ENCODE peak calls at places on chromosomes 4 and X, in five cellular contexts. One of them, this sample, is unnamed.
A peak's percentile ranks its signal among the peaks of the same experiment; 100 is the strongest.

GRCh38 chr4:139191373-139191772 is 14.4 kb upstream of the ELF2 start:
- DNase-seq in activated B cell treated with CpG ODN at 0.5 μM for 24 hours: no peak
- DNase-seq in retinal pigment epithelial cell: no peak
- DNase-seq in endothelial cell: no peak
- DNase-seq in mucosa of descending colon: no peak
- DNase-seq in this sample: no peak

GRCh38 chrX:10512258-10512657 is 108.1 kb downstream of the MID1 start:
- DNase-seq in activated B cell treated with CpG ODN at 0.5 μM for 24 hours: no peak
- DNase-seq in retinal pigment epithelial cell: no peak
- DNase-seq in endothelial cell: no peak
- DNase-seq in mucosa of descending colon: no peak
- DNase-seq in this sample: no peak

GRCh38 chr4:26802790-26803189 is 57.9 kb upstream of the STIM2 start:
- DNase-seq in activated B cell treated with CpG ODN at 0.5 μM for 24 hours: no peak
- DNase-seq in endothelial cell: no peak
- DNase-seq in mucosa of descending colon: no peak
- DNase-seq in retinal pigment epithelial cell: peak; percentile 60
- DNase-seq in this sample: no peak

GRCh38 chr4:62279689-62280088 is 1079.6 kb downstream of the ADGRL3 start:
- DNase-seq in endothelial cell: no peak
- DNase-seq in activated B cell treated with CpG ODN at 0.5 μM for 24 hours: no peak
- DNase-seq in mucosa of descending colon: no peak
- DNase-seq in retinal pigment epithelial cell: no peak
- DNase-seq in this sample: no peak

GRCh38 chr4:67918428-67918827 is 34.6 kb upstream of the TMPRSS11D start:
- DNase-seq in retinal pigment epithelial cell: no peak
- DNase-seq in mucosa of descending colon: no peak
- DNase-seq in endothelial cell: no peak
- DNase-seq in activated B cell treated with CpG ODN at 0.5 μM for 24 hours: no peak
- DNase-seq in this sample: no peak

GRCh38 chrX:40864972-40865371 is 129.6 kb upstream of the MED14 start:
- DNase-seq in retinal pigment epithelial cell: peak; percentile 61
- DNase-seq in endothelial cell: no peak
- DNase-seq in mucosa of descending colon: no peak
- DNase-seq in activated B cell treated with CpG ODN at 0.5 μM for 24 hours: no peak
- DNase-seq in this sample: no peak

GRCh38 chrX:7294483-7294882 is 146.5 kb upstream of the PUDP start:
- DNase-seq in activated B cell treated with CpG ODN at 0.5 μM for 24 hours: no peak
- DNase-seq in endothelial cell: no peak
- DNase-seq in retinal pigment epithelial cell: peak; percentile 13
- DNase-seq in mucosa of descending colon: no peak
- DNase-seq in this sample: no peak

GRCh38 chr4:185139736-185140135 is 3.3 kb upstream of the SLC25A4 start:
- DNase-seq in retinal pigment epithelial cell: no peak
- DNase-seq in endothelial cell: no peak
- DNase-seq in mucosa of descending colon: no peak
- DNase-seq in activated B cell treated with CpG ODN at 0.5 μM for 24 hours: no peak
- DNase-seq in this sample: no peak

GRCh38 chrX:112147206-112147605 is 64.6 kb upstream of the TRPC5 start:
- DNase-seq in retinal pigment epithelial cell: no peak
- DNase-seq in mucosa of descending colon: no peak
- DNase-seq in endothelial cell: peak; percentile 6
- DNase-seq in activated B cell treated with CpG ODN at 0.5 μM for 24 hours: no peak
- DNase-seq in this sample: peak; percentile 24

GRCh38 chr4:76856183-76856969 is 41.6 kb downstream of the SOWAHB start:
- DNase-seq in mucosa of descending colon: peak; percentile 54
- DNase-seq in retinal pigment epithelial cell: peak; percentile 93
- DNase-seq in endothelial cell: no peak
- DNase-seq in activated B cell treated with CpG ODN at 0.5 μM for 24 hours: no peak
- DNase-seq in this sample: no peak

GRCh38 chrX:123873956-123874355 is 14.1 kb downstream of the XIAP start:
- DNase-seq in retinal pigment epithelial cell: no peak
- DNase-seq in activated B cell treated with CpG ODN at 0.5 μM for 24 hours: no peak
- DNase-seq in mucosa of descending colon: no peak
- DNase-seq in endothelial cell: no peak
- DNase-seq in this sample: no peak

GRCh38 chr4:144611850-144612249 is 34.1 kb upstream of the HHIP start:
- DNase-seq in activated B cell treated with CpG ODN at 0.5 μM for 24 hours: no peak
- DNase-seq in retinal pigment epithelial cell: no peak
- DNase-seq in mucosa of descending colon: peak; percentile 10
- DNase-seq in endothelial cell: peak; percentile 21
- DNase-seq in this sample: peak; percentile 31

GRCh38 chr4:185799442-185799841 is 12.6 kb downstream of the SORBS2 start:
- DNase-seq in retinal pigment epithelial cell: no peak
- DNase-seq in endothelial cell: no peak
- DNase-seq in activated B cell treated with CpG ODN at 0.5 μM for 24 hours: no peak
- DNase-seq in mucosa of descending colon: no peak
- DNase-seq in this sample: no peak

GRCh38 chrX:74550295-74550802 is 64.1 kb downstream of the RLIM start:
- DNase-seq in activated B cell treated with CpG ODN at 0.5 μM for 24 hours: peak; percentile 71
- DNase-seq in mucosa of descending colon: peak; percentile 90
- DNase-seq in retinal pigment epithelial cell: no peak
- DNase-seq in endothelial cell: peak; percentile 80
- DNase-seq in this sample: peak; percentile 81

GRCh38 chr4:176409627-176410026 is 89.9 kb downstream of the SPCS3 start:
- DNase-seq in activated B cell treated with CpG ODN at 0.5 μM for 24 hours: no peak
- DNase-seq in retinal pigment epithelial cell: no peak
- DNase-seq in endothelial cell: no peak
- DNase-seq in mucosa of descending colon: no peak
- DNase-seq in this sample: no peak

GRCh38 chrX:114344756-114345155 is 239.1 kb upstream of the HTR2C start:
- DNase-seq in retinal pigment epithelial cell: peak; percentile 12
- DNase-seq in endothelial cell: no peak
- DNase-seq in activated B cell treated with CpG ODN at 0.5 μM for 24 hours: no peak
- DNase-seq in mucosa of descending colon: no peak
- DNase-seq in this sample: no peak

DNA sequence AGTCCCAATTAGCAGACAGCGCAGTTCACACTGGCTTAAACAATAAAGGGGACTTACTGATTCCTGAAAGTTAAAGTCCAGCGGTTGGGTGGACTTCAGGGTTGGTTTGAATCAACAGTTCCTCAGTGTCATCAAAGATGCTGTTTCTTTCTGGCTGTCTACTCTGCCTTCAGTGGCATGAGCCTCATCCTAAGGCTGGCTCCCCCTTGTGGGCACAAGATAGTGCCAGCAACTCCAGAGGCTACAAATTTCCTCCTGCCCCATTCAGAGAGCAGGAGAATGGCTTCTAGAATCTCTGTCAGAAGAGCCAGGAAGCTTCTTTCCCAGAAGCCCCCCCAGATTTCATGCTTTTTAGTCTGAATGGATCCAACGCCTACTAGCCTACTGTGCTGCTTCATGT is 82.4 kb upstream of the MTM1 start:
- DNase-seq in retinal pigment epithelial cell: no peak
- DNase-seq in activated B cell treated with CpG ODN at 0.5 μM for 24 hours: no peak
- DNase-seq in mucosa of descending colon: peak; percentile 67
- DNase-seq in endothelial cell: peak; percentile 45
- DNase-seq in this sample: peak; percentile 48
- TF ChIP-seq CTCF in retinal pigment epithelial cell: peak; percentile 78
- TF ChIP-seq CTCF in activated B cell treated with CpG ODN at 0.5 μM for 24 hours: no peak
- TF ChIP-seq CTCF in mucosa of descending colon: peak; percentile 23
- TF ChIP-seq CTCF in endothelial cell: peak; percentile 32
- TF ChIP-seq CTCF in this sample: peak; percentile 35

DNA sequence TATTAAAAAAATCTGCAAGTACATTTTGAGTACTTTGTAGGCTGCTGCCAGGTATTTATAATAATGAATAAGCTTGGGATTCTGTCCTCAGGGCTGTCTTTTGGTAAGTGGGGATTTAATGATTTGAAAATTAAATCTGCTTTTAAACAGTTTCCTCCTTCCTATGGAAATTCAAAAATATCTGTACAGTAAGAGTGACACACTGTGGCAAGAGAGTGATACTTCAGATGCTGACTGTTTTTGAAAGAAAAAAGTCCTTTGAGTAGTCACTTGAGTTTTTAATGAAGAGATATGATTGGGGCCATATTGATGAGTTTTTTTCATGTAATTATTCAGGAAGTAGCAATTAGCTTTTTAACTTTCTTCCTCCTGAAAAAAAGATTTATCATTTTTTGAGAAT is 49.2 kb downstream of the SMARCAD1 start:
- DNase-seq in activated B cell treated with CpG ODN at 0.5 μM for 24 hours: no peak
- DNase-seq in endothelial cell: no peak
- DNase-seq in mucosa of descending colon: no peak
- DNase-seq in retinal pigment epithelial cell: no peak
- DNase-seq in this sample: no peak
- TF ChIP-seq CTCF in activated B cell treated with CpG ODN at 0.5 μM for 24 hours: no peak
- TF ChIP-seq CTCF in endothelial cell: no peak
- TF ChIP-seq CTCF in mucosa of descending colon: no peak
- TF ChIP-seq CTCF in retinal pigment epithelial cell: peak; percentile 40
- TF ChIP-seq CTCF in this sample: no peak

DNA sequence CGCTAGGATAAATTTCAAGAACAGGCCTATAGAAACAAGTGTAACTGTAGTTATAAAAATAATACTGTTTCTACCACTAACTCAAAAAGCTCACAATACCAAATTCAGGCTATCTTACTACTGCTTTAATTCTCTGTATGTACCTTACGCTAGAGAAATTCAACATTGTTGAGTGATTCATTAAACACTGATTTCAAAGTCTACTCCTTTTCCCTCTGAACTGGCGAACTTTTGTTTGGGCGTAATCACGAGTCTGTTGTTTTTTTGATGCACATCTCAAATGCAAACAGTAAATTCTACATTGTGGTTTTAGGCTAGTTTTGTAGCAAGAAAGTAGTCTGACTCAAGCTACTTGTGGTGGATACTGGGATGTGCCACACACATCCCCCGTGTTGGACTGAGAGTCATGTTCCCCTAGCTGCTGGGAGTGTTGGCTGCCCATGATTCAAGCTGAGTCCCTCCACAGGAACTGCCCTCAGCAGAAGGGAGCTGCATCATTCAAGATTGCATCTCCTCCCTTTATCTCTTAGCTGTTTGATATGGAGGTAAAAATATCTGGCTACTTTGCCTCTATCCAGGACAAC is 406.1 kb downstream of the RAPGEF2 start:
- DNase-seq in activated B cell treated with CpG ODN at 0.5 μM for 24 hours: no peak
- DNase-seq in mucosa of descending colon: no peak
- DNase-seq in retinal pigment epithelial cell: no peak
- DNase-seq in endothelial cell: no peak
- DNase-seq in this sample: no peak
- TF ChIP-seq CTCF in activated B cell treated with CpG ODN at 0.5 μM for 24 hours: no peak
- TF ChIP-seq CTCF in mucosa of descending colon: no peak
- TF ChIP-seq CTCF in retinal pigment epithelial cell: no peak
- TF ChIP-seq CTCF in endothelial cell: no peak
- TF ChIP-seq CTCF in this sample: no peak

GRCh38 chr4:57405359-57405758 is 295.2 kb upstream of the IGFBP7 start:
- DNase-seq in retinal pigment epithelial cell: no peak
- DNase-seq in activated B cell treated with CpG ODN at 0.5 μM for 24 hours: no peak
- DNase-seq in endothelial cell: no peak
- DNase-seq in mucosa of descending colon: no peak
- DNase-seq in this sample: no peak
- TF ChIP-seq CTCF in retinal pigment epithelial cell: no peak
- TF ChIP-seq CTCF in activated B cell treated with CpG ODN at 0.5 μM for 24 hours: no peak
- TF ChIP-seq CTCF in endothelial cell: no peak
- TF ChIP-seq CTCF in mucosa of descending colon: no peak
- TF ChIP-seq CTCF in this sample: no peak

GRCh38 chr4:105436414-105436813 is 37.4 kb downstream of the PPA2 start:
- DNase-seq in retinal pigment epithelial cell: no peak
- DNase-seq in endothelial cell: no peak
- DNase-seq in mucosa of descending colon: no peak
- DNase-seq in activated B cell treated with CpG ODN at 0.5 μM for 24 hours: no peak
- DNase-seq in this sample: no peak

GRCh38 chr4:105434940-105435339 is 38.9 kb downstream of the PPA2 start:
- DNase-seq in retinal pigment epithelial cell: no peak
- DNase-seq in activated B cell treated with CpG ODN at 0.5 μM for 24 hours: no peak
- DNase-seq in endothelial cell: no peak
- DNase-seq in mucosa of descending colon: no peak
- DNase-seq in this sample: no peak

DNA sequence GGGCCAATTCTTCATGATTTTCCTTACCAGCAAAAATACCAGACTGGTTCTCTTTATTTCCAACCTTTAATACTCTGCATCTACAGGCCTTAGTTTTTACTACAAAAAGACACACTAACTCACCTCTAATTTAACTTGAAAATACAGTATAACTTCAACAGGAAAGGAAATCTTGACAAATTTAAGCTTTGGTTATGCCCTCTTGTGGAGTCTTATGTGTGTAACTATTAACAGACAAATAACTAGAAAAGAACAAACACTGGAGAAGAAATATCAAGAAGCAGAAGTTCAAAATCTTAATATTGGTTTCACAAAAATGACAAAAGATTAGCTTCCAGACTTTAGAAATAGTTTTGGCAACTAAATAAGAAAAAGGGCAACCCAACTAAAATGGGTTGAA is 33.0 kb downstream of the PPA2 start:
- DNase-seq in activated B cell treated with CpG ODN at 0.5 μM for 24 hours: no peak
- DNase-seq in mucosa of descending colon: no peak
- DNase-seq in retinal pigment epithelial cell: no peak
- DNase-seq in endothelial cell: no peak
- DNase-seq in this sample: no peak
- TF ChIP-seq CTCF in activated B cell treated with CpG ODN at 0.5 μM for 24 hours: no peak
- TF ChIP-seq CTCF in mucosa of descending colon: no peak
- TF ChIP-seq CTCF in retinal pigment epithelial cell: no peak
- TF ChIP-seq CTCF in endothelial cell: no peak
- TF ChIP-seq CTCF in this sample: no peak

DNA sequence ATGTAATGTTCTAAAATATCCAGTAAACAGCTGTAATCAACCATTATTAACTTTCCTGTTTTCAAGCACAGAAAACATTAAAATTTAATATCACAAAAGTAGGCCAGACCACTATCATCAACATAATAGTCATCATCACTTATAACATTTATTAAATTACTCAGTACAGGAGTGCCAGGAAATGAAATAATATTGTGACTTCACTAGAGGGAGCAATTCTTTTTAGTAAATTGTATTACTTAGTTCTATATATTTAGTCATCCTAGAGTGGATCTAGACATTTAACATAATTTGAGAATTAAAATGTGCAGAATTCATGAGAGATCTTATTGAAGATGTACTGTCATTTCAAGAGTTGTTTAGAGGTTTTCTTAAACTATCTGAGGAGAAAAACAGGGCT is 33.6 kb downstream of the PITX2 start:
- DNase-seq in activated B cell treated with CpG ODN at 0.5 μM for 24 hours: no peak
- DNase-seq in mucosa of descending colon: no peak
- DNase-seq in retinal pigment epithelial cell: no peak
- DNase-seq in endothelial cell: no peak
- DNase-seq in this sample: no peak
- TF ChIP-seq CTCF in activated B cell treated with CpG ODN at 0.5 μM for 24 hours: no peak
- TF ChIP-seq CTCF in mucosa of descending colon: no peak
- TF ChIP-seq CTCF in retinal pigment epithelial cell: peak; percentile 25
- TF ChIP-seq CTCF in endothelial cell: peak; percentile 24
- TF ChIP-seq CTCF in this sample: no peak